ENCODE peak calls at places on chromosomes 7 and 10, in seven cellular contexts. N is NCI-H1105 treated with DMSO at 0.1 percent for 48 hours; R is naive thymus-derived CD8-positive, alpha-beta T cell; J is T follicular helper cell; C is GM12864; S is T-helper 1 cell; W is non-pigmented ciliary epithelial cell. V is an unnamed sample.

GRCh38 chr7:35723011-35723410 is 28.1 kb upstream of the HERPUD2 start:
- DNase-seq in C (no peak), S (no peak), W (no peak), R (no peak), J (no peak), N (no peak), V (no peak)

GRCh38 chr7:117673839-117674238 is 194.0 kb downstream of the CFTR start:
- DNase-seq in S (no peak), J (no peak), W (no peak), N (peak), R (no peak), C (no peak), V (no peak)

GRCh38 chr10:23314835-23315239 is 29.8 kb downstream of the C10orf67 start:
- DNase-seq in J (peak), S (peak), W (peak), C (peak), N (peak), R (peak), V (peak)

GRCh38 chr10:13743101-13743693 is 156.4 kb downstream of the PRPF18 start:
- DNase-seq in W (no peak), S (no peak), N (no peak), J (no peak), R (no peak), C (peak), V (no peak)

GRCh38 chr7:149882264-149883048 is 8.7 kb downstream of the ATP6V0E2 start:
- DNase-seq in S (no peak), C (no peak), J (no peak), N (no peak), R (no peak), W (no peak), V (no peak)

GRCh38 chr10:129754211-129755050 is 209.6 kb downstream of the EBF3 start:
- DNase-seq in N (no peak), S (no peak), C (no peak), R (no peak), W (no peak), J (no peak), V (no peak)

GRCh38 chr10:72009062-72009429 is 44.9 kb downstream of the CHST3 start:
- DNase-seq in N (no peak), W (no peak), S (no peak), J (no peak), R (no peak), C (no peak), V (no peak)

GRCh38 chr10:110918633-110919348 is at the start of gene BBIP1:
- DNase-seq in C (peak), J (no peak), N (peak), S (no peak), W (peak), R (no peak), V (no peak)

GRCh38 chr10:88467835-88468485 is 115.2 kb downstream of the RNLS start:
- DNase-seq in W (no peak), R (no peak), N (no peak), J (no peak), C (no peak), S (no peak), V (no peak)

GRCh38 chr10:101941871-101942270 is 98.3 kb upstream of the KCNIP2 start:
- DNase-seq in W (no peak), C (no peak), N (no peak), R (no peak), J (no peak), S (no peak), V (no peak)

GRCh38 chr7:135253851-135254815 is 20.5 kb downstream of the STRA8 start:
- DNase-seq in S (no peak), J (no peak), N (no peak), W (peak), C (no peak), R (no peak), V (no peak)

GRCh38 chr7:3510101-3511020 is 209.3 kb downstream of the SDK1 start:
- DNase-seq in C (no peak), N (no peak), W (peak), J (no peak), S (no peak), R (no peak), V (peak)

GRCh38 chr10:89793649-89794254 is 92.4 kb downstream of the KIF20B start:
- DNase-seq in W (peak), C (peak), J (no peak), N (peak), R (no peak), S (no peak), V (peak)

GRCh38 chr7:39741942-39742623 is 118.7 kb downstream of the RALA start:
- DNase-seq in S (peak), W (no peak), R (peak), J (peak), C (no peak), N (no peak), V (peak)

GRCh38 chr7:22728416-22729029 is 1.5 kb downstream of the IL6 start:
- DNase-seq in J (no peak), C (no peak), S (no peak), R (no peak), N (peak), W (no peak), V (peak)

GRCh38 chr7:39310699-39311098 is 255.5 kb upstream of the YAE1 start:
- DNase-seq in W (no peak), J (no peak), S (no peak), C (no peak), R (no peak), N (no peak), V (peak)

GRCh38 chr7:42197391-42197790 is 39.6 kb downstream of the GLI3 start:
- DNase-seq in S (no peak), J (no peak), C (no peak), R (no peak), N (no peak), W (peak), V (peak)

GRCh38 chr7:40704172-40704571 is 569.4 kb downstream of the SUGCT start:
- DNase-seq in C (no peak), S (no peak), J (no peak), W (no peak), N (no peak), R (no peak), V (peak)

GRCh38 chr10:34689053-34689452 is 126.0 kb downstream of the PARD3 start:
- DNase-seq in W (no peak), N (no peak), J (no peak), R (no peak), C (no peak), S (no peak), V (no peak)

GRCh38 chr7:76142861-76143260 is 58.8 kb upstream of the SRRM3 start:
- DNase-seq in N (no peak), R (no peak), S (no peak), J (no peak), C (no peak), W (no peak), V (no peak)

GRCh38 chr7:45000096-45001032 is at the start of gene CCM2:
- DNase-seq in S (no peak), W (no peak), C (no peak), R (no peak), J (no peak), N (peak), V (peak)